ENCODE peak calls at places on chromosomes 7 and 10, in six cellular contexts. R is activated naive CD4-positive, alpha-beta T cell; B is nephron progenitor cell; S is GM04504; C is cardiac muscle cell; A is NCI-H2081 treated with DMSO at 0.1 percent for 48 hours. H is an unnamed sample.

GRCh38 chr10:50375051-50375452 is 123.7 kb upstream of the ASAH2 start:
- DNase-seq in A (no peak), R (no peak), C (no peak), S (no peak), B (no peak), H (no peak)

GRCh38 chr7:68488366-68489060 is 1109.8 kb upstream of the AUTS2 start:
- DNase-seq in B (no peak), A (no peak), R (no peak), S (no peak), C (no peak), H (peak)

GRCh38 chr7:13988011-13988410 is 1.5 kb downstream of the ETV1 start:
- DNase-seq in B (peak), R (no peak), C (peak), S (no peak), A (no peak), H (peak)

GRCh38 chr10:15775513-15775912 is 55.8 kb upstream of the ITGA8 start:
- DNase-seq in C (peak), B (no peak), S (no peak), A (no peak), R (no peak), H (no peak)

GRCh38 chr7:20364815-20365214 is 34.1 kb downstream of the ITGB8 start:
- DNase-seq in A (no peak), R (no peak), S (no peak), B (no peak), C (no peak), H (no peak)

GRCh38 chr10:3757250-3757637 is 27.8 kb downstream of the KLF6 start:
- DNase-seq in B (no peak), C (no peak), S (no peak), A (no peak), R (no peak), H (no peak)

GRCh38 chr7:121879544-121879943 is 6.6 kb downstream of the PTPRZ1 start:
- DNase-seq in R (no peak), C (no peak), B (no peak), A (no peak), S (no peak), H (no peak)

GRCh38 chr7:21076054-21076453 is 289.4 kb upstream of the SP8 start:
- DNase-seq in B (no peak), R (no peak), S (no peak), C (no peak), A (peak), H (no peak)

GRCh38 chr7:140641532-140642191 is 1.0 kb upstream of the DENND2A start:
- DNase-seq in S (no peak), B (no peak), C (no peak), A (no peak), R (no peak), H (no peak)

GRCh38 chr10:79052311-79053080 is 16.3 kb upstream of the ZMIZ1 start:
- DNase-seq in C (peak), B (peak), S (no peak), R (no peak), A (no peak), H (peak)

GRCh38 chr7:152000191-152000590 is 25.3 kb upstream of the GALNT11 start:
- DNase-seq in A (no peak), S (no peak), R (no peak), C (peak), B (no peak), H (no peak)

H was measured in retina.